ENCODE peak calls at places on chromosomes 2 and 18, in eight cellular contexts. F, I, E, Z, A, H, Q and B are unnamed samples.

GRCh38 chr2:63189026-63189425 is 138.4 kb downstream of the OTX1 start:
- DNase-seq in F (peak), I (no peak), E (no peak), Z (no peak), A (peak), H (no peak), Q (no peak), B (no peak)

GRCh38 chr2:10079192-10079930 is 850 bp downstream of the CYS1 start:
- DNase-seq in F (peak), I (no peak), E (no peak), Z (no peak), A (peak), H (no peak), Q (no peak), B (peak)

GRCh38 chr2:232372231-232373208 is 6.0 kb upstream of the ALPP start:
- DNase-seq in F (peak), I (no peak), E (no peak), Z (no peak), A (no peak), H (no peak), Q (no peak), B (no peak)

GRCh38 chr2:23069935-23070334 is 315.0 kb upstream of the KLHL29 start:
- DNase-seq in F (no peak), I (no peak), E (no peak), Z (no peak), A (no peak), H (no peak), Q (no peak), B (no peak)

GRCh38 chr2:223580951-223581350 is 21.2 kb downstream of the SCG2 start:
- DNase-seq in F (peak), I (no peak), E (no peak), Z (no peak), A (peak), H (no peak), Q (no peak), B (no peak)

GRCh38 chr2:138502253-138503086 is 900 bp downstream of the SPOPL start:
- DNase-seq in F (no peak), I (no peak), E (no peak), Z (no peak), A (peak), H (no peak), Q (no peak), B (no peak)

GRCh38 chr18:48961547-48961946 is 10.8 kb upstream of the SMAD7 start:
- DNase-seq in F (no peak), I (no peak), E (no peak), Z (no peak), A (no peak), H (no peak), Q (no peak), B (no peak)

GRCh38 chr2:197298609-197299008 is 12.0 kb downstream of the ANKRD44 start:
- DNase-seq in F (no peak), I (no peak), E (no peak), Z (no peak), A (no peak), H (no peak), Q (no peak), B (no peak)

GRCh38 chr18:58668211-58668610 is 3.1 kb upstream of the MALT1 start:
- DNase-seq in F (no peak), I (no peak), E (no peak), Z (no peak), A (no peak), H (no peak), Q (no peak), B (no peak)

GRCh38 chr2:237883951-237884392 is 24.5 kb downstream of the RAMP1 start:
- DNase-seq in F (no peak), I (no peak), E (no peak), Z (no peak), A (no peak), H (no peak), Q (no peak), B (no peak)

GRCh38 chr2:212914392-212914791 is 237.0 kb downstream of the IKZF2 start:
- DNase-seq in F (no peak), I (no peak), E (no peak), Z (peak), A (no peak), H (no peak), Q (no peak), B (no peak)

GRCh38 chr18:45107425-45107824 is 426.7 kb downstream of the SETBP1 start:
- DNase-seq in F (peak), I (no peak), E (no peak), Z (no peak), A (peak), H (no peak), Q (no peak), B (no peak)

GRCh38 chr18:70299393-70299792 is 10.5 kb downstream of the SOCS6 start:
- DNase-seq in F (no peak), I (no peak), E (no peak), Z (no peak), A (no peak), H (no peak), Q (no peak), B (no peak)

GRCh38 chr2:132651115-132652099 is 18.6 kb downstream of the LYPD1 start:
- DNase-seq in F (peak), I (no peak), E (no peak), Z (no peak), A (peak), H (no peak), Q (no peak), B (peak)

GRCh38 chr2:155377178-155377780 is 678.8 kb downstream of the KCNJ3 start:
- DNase-seq in F (peak), I (no peak), E (no peak), Z (no peak), A (peak), H (no peak), Q (no peak), B (no peak)

GRCh38 chr18:55838841-55839240 is 250.8 kb upstream of the TCF4 start:
- DNase-seq in F (no peak), I (no peak), E (no peak), Z (no peak), A (peak), H (no peak), Q (no peak), B (no peak)

GRCh38 chr2:41955641-41956040 is 92.2 kb upstream of the PKDCC start:
- DNase-seq in F (no peak), I (no peak), E (no peak), Z (no peak), A (no peak), H (no peak), Q (no peak), B (no peak)

GRCh38 chr2:197163755-197164753 is 146.5 kb downstream of the ANKRD44 start:
- DNase-seq in F (no peak), I (no peak), E (no peak), Z (no peak), A (no peak), H (no peak), Q (no peak), B (peak)

GRCh38 chr18:54750350-54750749 is 77.9 kb upstream of the RAB27B start:
- DNase-seq in F (no peak), I (no peak), E (no peak), Z (no peak), A (no peak), H (no peak), Q (no peak), B (no peak)

GRCh38 chr2:63058742-63059433 is 8.3 kb downstream of the OTX1 start:
- DNase-seq in F (no peak), I (no peak), E (no peak), Z (peak), A (no peak), H (no peak), Q (peak), B (peak)

GRCh38 chr2:229669841-229670240 is 44.5 kb downstream of the DNER start:
- DNase-seq in F (no peak), I (no peak), E (no peak), Z (no peak), A (no peak), H (no peak), Q (no peak), B (no peak)

GRCh38 chr2:117980381-117980780 is 33.5 kb downstream of the CCDC93 start:
- DNase-seq in F (no peak), I (no peak), E (no peak), Z (no peak), A (peak), H (no peak), Q (no peak), B (no peak)